ENCODE peak calls at places on chromosomes 6 and 20, in four cellular contexts. J is T-cell, X is AG08396, P is activated gamma-delta T cell treated with Interleukin-2 at 50 U/mL for 16 hours. K is an unnamed sample.

GRCh38 chr6:27428502-27428901 is 39.9 kb downstream of the ZNF391 start:
- DNase-seq in J (no peak), X (no peak), P (no peak), K (no peak)

GRCh38 chr6:154448448-154449096 is 61.9 kb downstream of the CNKSR3 start:
- DNase-seq in J (no peak), X (peak; percentile 87), P (no peak), K (no peak)

GRCh38 chr6:151075527-151075926 is 164.2 kb upstream of the AKAP12 start:
- DNase-seq in J (no peak), X (no peak), P (no peak), K (no peak)

GRCh38 chr6:72132425-72132824 is 246.1 kb downstream of the RIMS1 start:
- DNase-seq in J (no peak), X (no peak), P (no peak), K (no peak)

GRCh38 chr6:83221886-83222479 is 28.8 kb downstream of the RWDD2A start:
- DNase-seq in J (no peak), X (no peak), P (no peak), K (no peak)

GRCh38 chr6:144346719-144347446 is 61.7 kb downstream of the UTRN start:
- DNase-seq in J (no peak), X (peak; percentile 68), P (no peak), K (no peak)

GRCh38 chr6:42405025-42405424 is 46.7 kb downstream of the TRERF1 start:
- DNase-seq in J (no peak), X (peak; percentile 26), P (no peak), K (no peak)

GRCh38 chr20:1810926-1811620 is 84.1 kb upstream of the SIRPA start:
- DNase-seq in J (no peak), X (no peak), P (no peak), K (no peak)

GRCh38 chr6:47710295-47710694 is 11.9 kb downstream of the ADGRF4 start:
- DNase-seq in J (no peak), X (no peak), P (no peak), K (no peak)

GRCh38 chr20:17559338-17559737 is 10.5 kb upstream of the DSTN start:
- DNase-seq in J (no peak), X (no peak), P (no peak), K (no peak)

GRCh38 chr6:33985333-33985751 is 160.5 kb downstream of the GRM4 start:
- DNase-seq in J (no peak), X (no peak), P (no peak), K (no peak)

GRCh38 chr6:37517411-37517812 is 17.7 kb upstream of the CCDC167 start:
- DNase-seq in J (peak; percentile 78), X (no peak), P (peak; percentile 81), K (peak; percentile 65)

GRCh38 chr20:57648878-57649616 is 28.8 kb upstream of the ZBP1 start:
- DNase-seq in J (no peak), X (no peak), P (no peak), K (no peak)

GRCh38 chr6:148935705-148936306 is 189.0 kb downstream of the UST start:
- DNase-seq in J (no peak), X (peak; percentile 35), P (no peak), K (no peak)

GRCh38 chr6:128443553-128443952 is 76.8 kb downstream of the PTPRK start:
- DNase-seq in J (no peak), X (no peak), P (no peak), K (no peak)

GRCh38 chr6:113160716-113161115 is 696.4 kb upstream of the MARCKS start:
- DNase-seq in J (no peak), X (no peak), P (no peak), K (no peak)